ENCODE peak calls at places on chromosome 12, in eight cellular contexts. One of them, this sample, is unnamed.

GRCh38 chr12:32983968-32984367 is 87.4 kb upstream of the PKP2 start:
- ATAC-seq in upper lobe of left lung: no peak
- ATAC-seq in HCT116: no peak
- ATAC-seq in A549: no peak
- ATAC-seq in body of pancreas: no peak
- ATAC-seq in GM12878: no peak
- ATAC-seq in K562: peak
- ATAC-seq in gastrocnemius medialis: no peak
- ATAC-seq in this sample: no peak

GRCh38 chr12:119786539-119786938 is 90.6 kb downstream of the CIT start:
- ATAC-seq in body of pancreas: no peak
- ATAC-seq in upper lobe of left lung: no peak
- ATAC-seq in gastrocnemius medialis: no peak
- ATAC-seq in K562: no peak
- ATAC-seq in A549: no peak
- ATAC-seq in GM12878: no peak
- ATAC-seq in HCT116: no peak
- ATAC-seq in this sample: no peak

GRCh38 chr12:56991319-56991906 is 14.9 kb downstream of the ZBTB39 start:
- ATAC-seq in A549: no peak
- ATAC-seq in GM12878: peak
- ATAC-seq in gastrocnemius medialis: no peak
- ATAC-seq in HCT116: no peak
- ATAC-seq in K562: peak
- ATAC-seq in upper lobe of left lung: peak
- ATAC-seq in body of pancreas: no peak
- ATAC-seq in this sample: peak

GRCh38 chr12:127193341-127193740 is 1073.6 kb upstream of the TMEM132C start:
- ATAC-seq in upper lobe of left lung: no peak
- ATAC-seq in body of pancreas: no peak
- ATAC-seq in K562: no peak
- ATAC-seq in gastrocnemius medialis: no peak
- ATAC-seq in GM12878: no peak
- ATAC-seq in HCT116: no peak
- ATAC-seq in A549: no peak
- ATAC-seq in this sample: no peak

GRCh38 chr12:109951751-109952150 is 44.4 kb downstream of the GIT2 start:
- ATAC-seq in GM12878: no peak
- ATAC-seq in upper lobe of left lung: no peak
- ATAC-seq in HCT116: peak
- ATAC-seq in A549: peak
- ATAC-seq in body of pancreas: peak
- ATAC-seq in K562: no peak
- ATAC-seq in gastrocnemius medialis: no peak
- ATAC-seq in this sample: peak

GRCh38 chr12:99558113-99558512 is 89.4 kb upstream of the GARIN6 start:
- ATAC-seq in GM12878: no peak
- ATAC-seq in A549: no peak
- ATAC-seq in gastrocnemius medialis: no peak
- ATAC-seq in HCT116: no peak
- ATAC-seq in body of pancreas: no peak
- ATAC-seq in K562: no peak
- ATAC-seq in upper lobe of left lung: no peak
- ATAC-seq in this sample: peak

GRCh38 chr12:3122841-3123678 is 45.9 kb downstream of the TSPAN9 start:
- ATAC-seq in GM12878: no peak
- ATAC-seq in gastrocnemius medialis: peak
- ATAC-seq in A549: peak
- ATAC-seq in HCT116: no peak
- ATAC-seq in K562: no peak
- ATAC-seq in upper lobe of left lung: no peak
- ATAC-seq in body of pancreas: peak
- ATAC-seq in this sample: peak

GRCh38 chr12:110351119-110351518 is 52.4 kb downstream of the ANAPC7 start:
- ATAC-seq in gastrocnemius medialis: no peak
- ATAC-seq in HCT116: no peak
- ATAC-seq in K562: no peak
- ATAC-seq in A549: no peak
- ATAC-seq in GM12878: no peak
- ATAC-seq in body of pancreas: no peak
- ATAC-seq in upper lobe of left lung: no peak
- ATAC-seq in this sample: no peak

GRCh38 chr12:122964439-122965257 is 1.6 kb downstream of the ABCB9 start:
- ATAC-seq in HCT116: no peak
- ATAC-seq in upper lobe of left lung: no peak
- ATAC-seq in gastrocnemius medialis: no peak
- ATAC-seq in body of pancreas: no peak
- ATAC-seq in K562: peak
- ATAC-seq in GM12878: no peak
- ATAC-seq in A549: no peak
- ATAC-seq in this sample: no peak

GRCh38 chr12:60094436-60094835 is 498.6 kb downstream of the SLC16A7 start:
- ATAC-seq in K562: no peak
- ATAC-seq in HCT116: no peak
- ATAC-seq in body of pancreas: no peak
- ATAC-seq in upper lobe of left lung: no peak
- ATAC-seq in gastrocnemius medialis: no peak
- ATAC-seq in A549: no peak
- ATAC-seq in GM12878: no peak
- ATAC-seq in this sample: no peak

GRCh38 chr12:81077329-81077685 is 572 bp upstream of the ACSS3 start:
- ATAC-seq in gastrocnemius medialis: peak
- ATAC-seq in GM12878: no peak
- ATAC-seq in upper lobe of left lung: peak
- ATAC-seq in A549: no peak
- ATAC-seq in body of pancreas: peak
- ATAC-seq in K562: no peak
- ATAC-seq in HCT116: no peak
- ATAC-seq in this sample: no peak

GRCh38 chr12:130161261-130162231 is 718 bp upstream of the FZD10 start:
- ATAC-seq in gastrocnemius medialis: no peak
- ATAC-seq in K562: no peak
- ATAC-seq in upper lobe of left lung: peak
- ATAC-seq in HCT116: no peak
- ATAC-seq in body of pancreas: peak
- ATAC-seq in A549: no peak
- ATAC-seq in GM12878: no peak
- ATAC-seq in this sample: no peak

GRCh38 chr12:77847060-77847541 is 16.4 kb downstream of the NAV3 start:
- ATAC-seq in HCT116: peak
- ATAC-seq in K562: no peak
- ATAC-seq in upper lobe of left lung: no peak
- ATAC-seq in gastrocnemius medialis: no peak
- ATAC-seq in A549: no peak
- ATAC-seq in body of pancreas: no peak
- ATAC-seq in GM12878: peak
- ATAC-seq in this sample: no peak

GRCh38 chr12:74945771-74946198 is 263.9 kb downstream of the KCNC2 start:
- ATAC-seq in body of pancreas: no peak
- ATAC-seq in upper lobe of left lung: no peak
- ATAC-seq in gastrocnemius medialis: no peak
- ATAC-seq in HCT116: no peak
- ATAC-seq in A549: no peak
- ATAC-seq in K562: no peak
- ATAC-seq in GM12878: peak
- ATAC-seq in this sample: no peak

GRCh38 chr12:116918464-116918863 is 7.7 kb downstream of the FBXW8 start:
- ATAC-seq in K562: peak
- ATAC-seq in body of pancreas: no peak
- ATAC-seq in GM12878: no peak
- ATAC-seq in A549: no peak
- ATAC-seq in HCT116: no peak
- ATAC-seq in upper lobe of left lung: no peak
- ATAC-seq in gastrocnemius medialis: no peak
- ATAC-seq in this sample: no peak

GRCh38 chr12:2082321-2082720 is 29.5 kb downstream of the CACNA1C start:
- ATAC-seq in A549: no peak
- ATAC-seq in upper lobe of left lung: no peak
- ATAC-seq in K562: no peak
- ATAC-seq in gastrocnemius medialis: no peak
- ATAC-seq in HCT116: no peak
- ATAC-seq in body of pancreas: no peak
- ATAC-seq in GM12878: no peak
- ATAC-seq in this sample: no peak

GRCh38 chr12:42744539-42745156 is 155.1 kb upstream of the PRICKLE1 start:
- ATAC-seq in gastrocnemius medialis: peak
- ATAC-seq in body of pancreas: peak
- ATAC-seq in A549: no peak
- ATAC-seq in HCT116: peak
- ATAC-seq in upper lobe of left lung: no peak
- ATAC-seq in K562: no peak
- ATAC-seq in GM12878: no peak
- ATAC-seq in this sample: peak

GRCh38 chr12:110002691-110003515 is 3.7 kb downstream of the ANKRD13A start:
- ATAC-seq in K562: no peak
- ATAC-seq in gastrocnemius medialis: no peak
- ATAC-seq in body of pancreas: no peak
- ATAC-seq in upper lobe of left lung: no peak
- ATAC-seq in GM12878: no peak
- ATAC-seq in HCT116: no peak
- ATAC-seq in A549: no peak
- ATAC-seq in this sample: no peak

GRCh38 chr12:16560273-16560672 is 45.7 kb downstream of the LMO3 start:
- ATAC-seq in GM12878: no peak
- ATAC-seq in upper lobe of left lung: no peak
- ATAC-seq in A549: no peak
- ATAC-seq in body of pancreas: no peak
- ATAC-seq in K562: no peak
- ATAC-seq in gastrocnemius medialis: no peak
- ATAC-seq in HCT116: no peak
- ATAC-seq in this sample: no peak

GRCh38 chr12:111407371-111408115 is 1.8 kb downstream of the SH2B3 start:
- ATAC-seq in gastrocnemius medialis: no peak
- ATAC-seq in HCT116: no peak
- ATAC-seq in body of pancreas: no peak
- ATAC-seq in upper lobe of left lung: no peak
- ATAC-seq in GM12878: no peak
- ATAC-seq in A549: no peak
- ATAC-seq in K562: no peak
- ATAC-seq in this sample: no peak

GRCh38 chr12:111405149-111405855 is 421 bp upstream of the SH2B3 start:
- ATAC-seq in K562: peak
- ATAC-seq in HCT116: peak
- ATAC-seq in upper lobe of left lung: peak
- ATAC-seq in A549: peak
- ATAC-seq in GM12878: peak
- ATAC-seq in gastrocnemius medialis: peak
- ATAC-seq in body of pancreas: peak
- ATAC-seq in this sample: peak

GRCh38 chr12:111405856-111406473 is at the start of gene SH2B3:
- ATAC-seq in body of pancreas: no peak
- ATAC-seq in upper lobe of left lung: peak
- ATAC-seq in K562: peak
- ATAC-seq in HCT116: peak
- ATAC-seq in GM12878: peak
- ATAC-seq in gastrocnemius medialis: peak
- ATAC-seq in A549: peak
- ATAC-seq in this sample: peak

GRCh38 chr12:111408116-111408440 is 2.4 kb downstream of the SH2B3 start:
- ATAC-seq in HCT116: no peak
- ATAC-seq in gastrocnemius medialis: no peak
- ATAC-seq in upper lobe of left lung: no peak
- ATAC-seq in A549: no peak
- ATAC-seq in GM12878: no peak
- ATAC-seq in body of pancreas: no peak
- ATAC-seq in K562: no peak
- ATAC-seq in this sample: no peak

DNA sequence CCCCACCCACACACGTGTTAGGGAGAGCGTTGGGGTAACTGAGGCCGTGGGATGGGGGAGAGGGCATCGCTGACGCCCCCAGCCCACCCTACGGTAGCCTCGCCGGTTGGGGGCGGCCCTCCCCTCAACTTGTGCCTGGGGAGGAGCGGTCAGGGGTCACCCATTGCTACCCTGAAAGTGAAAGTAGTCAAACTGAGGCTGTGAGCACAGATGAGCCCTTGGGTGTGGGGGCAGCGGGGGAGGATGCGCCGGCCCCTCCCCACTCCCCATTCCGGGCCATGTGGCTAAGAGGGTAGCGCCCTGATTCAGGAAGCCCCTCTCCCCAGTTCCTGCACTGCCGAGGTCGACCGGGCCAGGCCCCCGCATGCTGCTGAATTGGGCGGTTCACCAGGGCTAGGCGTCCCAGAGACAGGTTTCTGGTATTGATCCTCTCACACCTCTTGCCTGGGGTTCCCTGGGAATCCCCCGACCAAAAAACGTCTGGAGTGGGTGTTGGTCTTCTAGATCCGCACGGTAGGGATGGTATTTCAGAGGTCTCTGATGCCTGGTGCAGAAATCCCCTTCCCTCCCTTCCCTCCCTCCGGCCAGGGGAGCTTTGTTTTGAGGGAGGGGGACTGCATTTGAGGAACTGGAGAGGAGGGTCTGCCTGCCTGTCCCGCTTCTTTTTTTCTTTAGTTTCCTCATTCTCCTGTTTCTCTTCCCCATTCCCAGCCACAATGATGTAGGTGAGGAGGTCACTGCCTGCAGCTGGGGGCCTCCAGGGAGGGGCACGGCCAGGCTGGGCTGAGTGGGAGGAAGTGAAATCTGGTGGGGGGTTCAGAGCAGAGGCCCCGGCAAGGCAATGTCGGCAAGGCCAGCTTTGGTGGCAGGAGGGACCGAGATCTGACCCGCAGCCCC is 999 bp downstream of the SH2B3 start:
- ATAC-seq in upper lobe of left lung: peak
- ATAC-seq in HCT116: no peak
- ATAC-seq in body of pancreas: no peak
- ATAC-seq in GM12878: peak
- ATAC-seq in A549: no peak
- ATAC-seq in K562: no peak
- ATAC-seq in gastrocnemius medialis: no peak
- ATAC-seq in this sample: no peak
- TF ChIP-seq POLR2A in upper lobe of left lung: peak
- TF ChIP-seq POLR2A in HCT116: no peak
- TF ChIP-seq POLR2A in body of pancreas: no peak
- TF ChIP-seq POLR2A in GM12878: peak
- TF ChIP-seq POLR2A in A549: no peak
- TF ChIP-seq POLR2A in K562: no peak
- TF ChIP-seq POLR2A in gastrocnemius medialis: no peak
- TF ChIP-seq POLR2A in this sample: no peak

GRCh38 chr12:107580750-107581529 is 104.7 kb upstream of the PWP1 start:
- ATAC-seq in HCT116: no peak
- ATAC-seq in GM12878: no peak
- ATAC-seq in K562: no peak
- ATAC-seq in A549: no peak
- ATAC-seq in gastrocnemius medialis: no peak
- ATAC-seq in upper lobe of left lung: peak
- ATAC-seq in body of pancreas: no peak
- ATAC-seq in this sample: no peak
- H3K4me3 ChIP-seq in HCT116: no peak
- H3K4me3 ChIP-seq in GM12878: no peak
- H3K4me3 ChIP-seq in K562: no peak
- H3K4me3 ChIP-seq in A549: no peak
- H3K4me3 ChIP-seq in gastrocnemius medialis: no peak
- H3K4me3 ChIP-seq in upper lobe of left lung: no peak
- H3K4me3 ChIP-seq in body of pancreas: no peak
- H3K4me3 ChIP-seq in this sample: peak

GRCh38 chr12:11741434-11742092 is 92.1 kb downstream of the ETV6 start:
- ATAC-seq in upper lobe of left lung: no peak
- ATAC-seq in body of pancreas: no peak
- ATAC-seq in HCT116: no peak
- ATAC-seq in GM12878: no peak
- ATAC-seq in A549: no peak
- ATAC-seq in gastrocnemius medialis: peak
- ATAC-seq in K562: no peak
- ATAC-seq in this sample: no peak
- TF ChIP-seq POLR2A in upper lobe of left lung: no peak
- TF ChIP-seq POLR2A in body of pancreas: no peak
- TF ChIP-seq POLR2A in HCT116: no peak
- TF ChIP-seq POLR2A in GM12878: no peak
- TF ChIP-seq POLR2A in A549: no peak
- TF ChIP-seq POLR2A in gastrocnemius medialis: no peak
- TF ChIP-seq POLR2A in K562: no peak
- TF ChIP-seq POLR2A in this sample: no peak

GRCh38 chr12:26124491-26125450 is at the start of gene BHLHE41:
- ATAC-seq in A549: no peak
- ATAC-seq in upper lobe of left lung: peak
- ATAC-seq in body of pancreas: peak
- ATAC-seq in HCT116: peak
- ATAC-seq in K562: no peak
- ATAC-seq in GM12878: peak
- ATAC-seq in gastrocnemius medialis: peak
- ATAC-seq in this sample: peak
- H3K4me3 ChIP-seq in A549: peak
- H3K4me3 ChIP-seq in upper lobe of left lung: peak
- H3K4me3 ChIP-seq in body of pancreas: peak
- H3K4me3 ChIP-seq in HCT116: peak
- H3K4me3 ChIP-seq in K562: no peak
- H3K4me3 ChIP-seq in GM12878: peak
- H3K4me3 ChIP-seq in gastrocnemius medialis: peak
- H3K4me3 ChIP-seq in this sample: peak

This sample was measured in gastroesophageal sphincter.